ENCODE peak calls at places on chromosomes 5 and 9, in five cellular contexts. O, F, X, G and P are unnamed samples.

GRCh38 chr5:18068851-18069250 is 434.6 kb downstream of the TAF11L14 start:
- DNase-seq in O (no peak), F (no peak), X (no peak), G (no peak), P (no peak)

GRCh38 chr9:4665357-4665756 is 923 bp downstream of the SPATA6L start:
- DNase-seq in O (no peak), F (no peak), X (no peak), G (no peak), P (no peak)

GRCh38 chr5:58187473-58188286 is 272.2 kb downstream of the PLK2 start:
- DNase-seq in O (no peak), F (no peak), X (no peak), G (no peak), P (no peak)

GRCh38 chr5:142540774-142541466 is 145.0 kb downstream of the FGF1 start:
- DNase-seq in O (no peak), F (no peak), X (no peak), G (no peak), P (no peak)

GRCh38 chr9:131382850-131383729 is 10.8 kb upstream of the PRRC2B start:
- DNase-seq in O (no peak), F (no peak), X (no peak), G (no peak), P (no peak)

GRCh38 chr9:125949247-125949646 is 202.1 kb downstream of the PBX3 start:
- DNase-seq in O (no peak), F (no peak), X (no peak), G (no peak), P (no peak)

GRCh38 chr9:70285246-70285645 is 26.5 kb downstream of the SMC5 start:
- DNase-seq in O (no peak), F (no peak), X (no peak), G (no peak), P (no peak)

GRCh38 chr5:88130189-88130815 is 138.3 kb downstream of the TMEM161B start:
- DNase-seq in O (no peak), F (no peak), X (no peak), G (no peak), P (no peak)

GRCh38 chr5:22514231-22514630 is 338.9 kb downstream of the CDH12 start:
- DNase-seq in O (no peak), F (no peak), X (no peak), G (no peak), P (no peak)

GRCh38 chr9:134554011-134554749 is 87.4 kb upstream of the COL5A1 start:
- DNase-seq in O (no peak), F (no peak), X (no peak), G (no peak), P (peak; percentile 34)

GRCh38 chr9:120904999-120905793 is 21.4 kb downstream of the TRAF1 start:
- DNase-seq in O (peak; percentile 35), F (no peak), X (no peak), G (no peak), P (no peak)

GRCh38 chr5:141760193-141760592 is 78.2 kb upstream of the ARAP3 start:
- DNase-seq in O (no peak), F (no peak), X (no peak), G (no peak), P (no peak)

GRCh38 chr9:133370680-133371079 is 5.2 kb downstream of the SURF4 start:
- DNase-seq in O (no peak), F (no peak), X (no peak), G (no peak), P (no peak)

GRCh38 chr9:95075700-95076099 is 241.8 kb downstream of the FANCC start:
- DNase-seq in O (no peak), F (no peak), X (no peak), G (no peak), P (no peak)

GRCh38 chr9:89387970-89388867 is 69.9 kb downstream of the SECISBP2 start:
- DNase-seq in O (no peak), F (no peak), X (no peak), G (peak; percentile 63), P (peak; percentile 82)

GRCh38 chr9:79969866-79970265 is 398.1 kb downstream of the TLE4 start:
- DNase-seq in O (no peak), F (no peak), X (no peak), G (no peak), P (no peak)

GRCh38 chr9:115494393-115494792 is 376.4 kb upstream of the TNC start:
- DNase-seq in O (no peak), F (no peak), X (no peak), G (peak; percentile 56), P (no peak)

GRCh38 chr5:55154893-55155292 is 5.1 kb upstream of the GPX8 start:
- DNase-seq in O (no peak), F (no peak), X (no peak), G (no peak), P (no peak)

GRCh38 chr9:113355197-113355596 is 5.9 kb downstream of the BSPRY start:
- DNase-seq in O (no peak), F (no peak), X (no peak), G (no peak), P (no peak)

GRCh38 chr5:97019435-97020117 is 83.7 kb downstream of the LNPEP start:
- DNase-seq in O (no peak), F (no peak), X (no peak), G (no peak), P (no peak)